ENCODE peak calls at places on chromosome 6, in ten cellular contexts. One of them, this sample, is unnamed.

GRCh38 chr6:99810942-99811633 is 182.9 kb downstream of the MCHR2 start:
- DNase-seq in psoas muscle: no peak
- DNase-seq in coronary artery: no peak
- DNase-seq in ovary: no peak
- DNase-seq in IMR-90: no peak
- DNase-seq in CD8-positive, alpha-beta T cell: no peak
- DNase-seq in HCT116: no peak
- DNase-seq in heart right ventricle: no peak
- DNase-seq in breast epithelium: no peak
- DNase-seq in H9: peak
- DNase-seq in this sample: no peak

GRCh38 chr6:140264451-140264850 is 890.0 kb upstream of the CITED2 start:
- DNase-seq in CD8-positive, alpha-beta T cell: no peak
- DNase-seq in coronary artery: no peak
- DNase-seq in ovary: no peak
- DNase-seq in H9: no peak
- DNase-seq in psoas muscle: no peak
- DNase-seq in heart right ventricle: no peak
- DNase-seq in breast epithelium: no peak
- DNase-seq in IMR-90: peak
- DNase-seq in HCT116: no peak
- DNase-seq in this sample: no peak

GRCh38 chr6:169316651-169317050 is 63.0 kb upstream of the THBS2 start:
- DNase-seq in CD8-positive, alpha-beta T cell: no peak
- DNase-seq in H9: no peak
- DNase-seq in IMR-90: no peak
- DNase-seq in breast epithelium: no peak
- DNase-seq in ovary: no peak
- DNase-seq in psoas muscle: no peak
- DNase-seq in coronary artery: no peak
- DNase-seq in heart right ventricle: no peak
- DNase-seq in HCT116: no peak
- DNase-seq in this sample: no peak

GRCh38 chr6:13836170-13836569 is 21.8 kb upstream of the MCUR1 start:
- DNase-seq in H9: no peak
- DNase-seq in IMR-90: no peak
- DNase-seq in CD8-positive, alpha-beta T cell: no peak
- DNase-seq in heart right ventricle: no peak
- DNase-seq in breast epithelium: no peak
- DNase-seq in psoas muscle: no peak
- DNase-seq in HCT116: no peak
- DNase-seq in ovary: no peak
- DNase-seq in coronary artery: no peak
- DNase-seq in this sample: no peak

GRCh38 chr6:33469661-33470060 is 15.3 kb downstream of the ZBTB9 start:
- DNase-seq in H9: no peak
- DNase-seq in HCT116: no peak
- DNase-seq in ovary: no peak
- DNase-seq in heart right ventricle: no peak
- DNase-seq in CD8-positive, alpha-beta T cell: no peak
- DNase-seq in breast epithelium: no peak
- DNase-seq in psoas muscle: no peak
- DNase-seq in IMR-90: no peak
- DNase-seq in coronary artery: no peak
- DNase-seq in this sample: no peak

GRCh38 chr6:19297880-19298279 is 539.3 kb upstream of the ID4 start:
- DNase-seq in psoas muscle: no peak
- DNase-seq in H9: peak
- DNase-seq in breast epithelium: no peak
- DNase-seq in heart right ventricle: no peak
- DNase-seq in ovary: no peak
- DNase-seq in HCT116: no peak
- DNase-seq in coronary artery: no peak
- DNase-seq in CD8-positive, alpha-beta T cell: no peak
- DNase-seq in IMR-90: no peak
- DNase-seq in this sample: peak

GRCh38 chr6:138601128-138601527 is 101.8 kb upstream of the NHSL1 start:
- DNase-seq in CD8-positive, alpha-beta T cell: no peak
- DNase-seq in H9: no peak
- DNase-seq in ovary: no peak
- DNase-seq in heart right ventricle: no peak
- DNase-seq in psoas muscle: no peak
- DNase-seq in IMR-90: peak
- DNase-seq in breast epithelium: no peak
- DNase-seq in coronary artery: no peak
- DNase-seq in HCT116: no peak
- DNase-seq in this sample: no peak

GRCh38 chr6:170136541-170137175 is 154.2 kb downstream of the DLL1 start:
- DNase-seq in heart right ventricle: no peak
- DNase-seq in psoas muscle: no peak
- DNase-seq in CD8-positive, alpha-beta T cell: no peak
- DNase-seq in ovary: peak
- DNase-seq in H9: peak
- DNase-seq in HCT116: no peak
- DNase-seq in coronary artery: peak
- DNase-seq in IMR-90: no peak
- DNase-seq in breast epithelium: peak
- DNase-seq in this sample: no peak

GRCh38 chr6:46234156-46234556 is 63.4 kb upstream of the ENPP5 start:
- DNase-seq in IMR-90: no peak
- DNase-seq in heart right ventricle: peak
- DNase-seq in H9: no peak
- DNase-seq in breast epithelium: no peak
- DNase-seq in ovary: no peak
- DNase-seq in CD8-positive, alpha-beta T cell: no peak
- DNase-seq in HCT116: no peak
- DNase-seq in coronary artery: peak
- DNase-seq in psoas muscle: no peak
- DNase-seq in this sample: no peak

GRCh38 chr6:46236752-46237151 is 66.0 kb upstream of the ENPP5 start:
- DNase-seq in coronary artery: no peak
- DNase-seq in IMR-90: no peak
- DNase-seq in breast epithelium: no peak
- DNase-seq in H9: no peak
- DNase-seq in heart right ventricle: no peak
- DNase-seq in HCT116: no peak
- DNase-seq in ovary: no peak
- DNase-seq in psoas muscle: no peak
- DNase-seq in CD8-positive, alpha-beta T cell: no peak
- DNase-seq in this sample: no peak

GRCh38 chr6:46233131-46233530 is 62.4 kb upstream of the ENPP5 start:
- DNase-seq in CD8-positive, alpha-beta T cell: no peak
- DNase-seq in breast epithelium: no peak
- DNase-seq in HCT116: no peak
- DNase-seq in psoas muscle: no peak
- DNase-seq in coronary artery: no peak
- DNase-seq in ovary: no peak
- DNase-seq in IMR-90: no peak
- DNase-seq in heart right ventricle: no peak
- DNase-seq in H9: no peak
- DNase-seq in this sample: no peak

GRCh38 chr6:46234700-46235099 is 63.9 kb upstream of the ENPP5 start:
- DNase-seq in IMR-90: no peak
- DNase-seq in psoas muscle: no peak
- DNase-seq in ovary: no peak
- DNase-seq in HCT116: no peak
- DNase-seq in heart right ventricle: no peak
- DNase-seq in H9: no peak
- DNase-seq in breast epithelium: no peak
- DNase-seq in CD8-positive, alpha-beta T cell: no peak
- DNase-seq in coronary artery: no peak
- DNase-seq in this sample: no peak

DNA sequence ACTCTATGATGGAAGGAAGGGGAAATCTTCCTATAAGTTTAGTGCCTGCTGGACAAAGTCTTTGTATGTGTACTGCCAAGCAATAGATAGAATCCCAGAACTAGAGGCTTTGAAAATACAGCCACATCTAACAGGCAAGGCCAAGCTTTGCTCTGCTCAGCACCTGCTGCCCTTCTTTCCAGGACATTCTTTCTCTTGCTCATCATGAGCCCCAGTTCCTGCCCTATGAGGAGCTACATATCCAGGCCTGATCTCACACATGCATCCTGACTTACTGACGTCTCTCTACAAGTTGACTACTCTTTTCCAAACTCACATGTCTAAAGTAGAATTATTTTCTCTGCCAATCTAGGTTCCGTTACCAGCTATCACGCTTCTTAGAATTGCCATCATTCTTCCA is 64.5 kb upstream of the ENPP5 start:
- DNase-seq in heart right ventricle: no peak
- DNase-seq in HCT116: no peak
- DNase-seq in IMR-90: no peak
- DNase-seq in CD8-positive, alpha-beta T cell: no peak
- DNase-seq in breast epithelium: no peak
- DNase-seq in psoas muscle: no peak
- DNase-seq in H9: no peak
- DNase-seq in ovary: no peak
- DNase-seq in coronary artery: no peak
- DNase-seq in this sample: no peak
- H3K27ac ChIP-seq in heart right ventricle: peak
- H3K27ac ChIP-seq in HCT116: no peak
- H3K27ac ChIP-seq in IMR-90: no peak
- H3K27ac ChIP-seq in CD8-positive, alpha-beta T cell: no peak
- H3K27ac ChIP-seq in breast epithelium: no peak
- H3K27ac ChIP-seq in psoas muscle: no peak
- H3K27ac ChIP-seq in H9: no peak
- H3K27ac ChIP-seq in ovary: no peak
- H3K27ac ChIP-seq in coronary artery: peak
- H3K27ac ChIP-seq in this sample: no peak

DNA sequence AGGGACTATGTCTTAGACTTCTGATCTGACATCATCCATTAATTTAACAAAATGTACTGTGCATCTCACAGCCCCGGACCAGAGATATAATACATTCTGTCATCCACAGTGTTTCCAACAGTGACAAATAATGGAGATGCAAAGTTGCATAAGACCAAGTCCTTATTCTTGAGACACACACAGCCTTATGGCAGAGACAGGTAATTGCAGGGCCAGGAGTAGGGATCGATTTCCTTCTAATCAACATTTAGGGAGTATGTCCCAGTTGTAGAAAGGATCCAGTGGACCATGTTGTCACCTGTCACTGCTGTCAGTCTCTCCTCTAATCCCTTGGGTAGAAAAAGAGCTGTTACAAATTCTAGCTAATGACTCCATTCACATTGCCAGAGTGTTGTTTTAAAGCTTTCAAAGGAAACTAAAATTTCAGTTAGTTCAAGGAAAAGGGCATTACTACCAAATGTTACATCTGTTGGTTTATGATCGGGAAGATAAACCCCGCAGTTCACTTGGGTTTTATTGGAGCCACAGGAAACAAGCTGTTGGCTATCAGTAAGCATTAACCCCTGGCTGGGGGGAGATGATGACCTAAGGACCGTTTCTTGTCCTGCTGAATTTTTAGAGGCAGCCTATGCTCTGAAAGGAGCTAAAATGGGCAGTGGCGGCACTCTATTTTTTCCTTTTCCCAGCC is 111.4 kb upstream of the ATXN1 start:
- DNase-seq in HCT116: no peak
- DNase-seq in CD8-positive, alpha-beta T cell: no peak
- DNase-seq in psoas muscle: no peak
- DNase-seq in coronary artery: no peak
- DNase-seq in breast epithelium: no peak
- DNase-seq in IMR-90: no peak
- DNase-seq in heart right ventricle: no peak
- DNase-seq in H9: no peak
- DNase-seq in ovary: no peak
- DNase-seq in this sample: no peak
- TF ChIP-seq CTCF in HCT116: no peak
- TF ChIP-seq CTCF in CD8-positive, alpha-beta T cell: no peak
- TF ChIP-seq CTCF in psoas muscle: no peak
- TF ChIP-seq CTCF in coronary artery: no peak
- TF ChIP-seq CTCF in breast epithelium: no peak
- TF ChIP-seq CTCF in IMR-90: no peak
- TF ChIP-seq CTCF in heart right ventricle: no peak
- TF ChIP-seq CTCF in H9: peak
- TF ChIP-seq CTCF in ovary: no peak
- TF ChIP-seq CTCF in this sample: no peak

GRCh38 chr6:39847216-39847615 is 55.0 kb downstream of the DAAM2 start:
- DNase-seq in IMR-90: no peak
- DNase-seq in CD8-positive, alpha-beta T cell: no peak
- DNase-seq in coronary artery: peak
- DNase-seq in HCT116: no peak
- DNase-seq in breast epithelium: no peak
- DNase-seq in psoas muscle: no peak
- DNase-seq in ovary: peak
- DNase-seq in H9: peak
- DNase-seq in heart right ventricle: peak
- DNase-seq in this sample: no peak

GRCh38 chr6:39848171-39848570 is 56.0 kb downstream of the DAAM2 start:
- DNase-seq in CD8-positive, alpha-beta T cell: no peak
- DNase-seq in IMR-90: no peak
- DNase-seq in HCT116: no peak
- DNase-seq in psoas muscle: no peak
- DNase-seq in ovary: no peak
- DNase-seq in heart right ventricle: no peak
- DNase-seq in breast epithelium: no peak
- DNase-seq in H9: no peak
- DNase-seq in coronary artery: no peak
- DNase-seq in this sample: no peak

GRCh38 chr6:39849228-39849627 is 57.1 kb downstream of the DAAM2 start:
- DNase-seq in psoas muscle: no peak
- DNase-seq in H9: no peak
- DNase-seq in heart right ventricle: no peak
- DNase-seq in breast epithelium: no peak
- DNase-seq in coronary artery: no peak
- DNase-seq in CD8-positive, alpha-beta T cell: no peak
- DNase-seq in HCT116: no peak
- DNase-seq in IMR-90: no peak
- DNase-seq in ovary: no peak
- DNase-seq in this sample: no peak

GRCh38 chr6:39850897-39851296 is 58.7 kb downstream of the DAAM2 start:
- DNase-seq in ovary: no peak
- DNase-seq in IMR-90: peak
- DNase-seq in H9: no peak
- DNase-seq in CD8-positive, alpha-beta T cell: no peak
- DNase-seq in heart right ventricle: no peak
- DNase-seq in breast epithelium: no peak
- DNase-seq in coronary artery: no peak
- DNase-seq in HCT116: no peak
- DNase-seq in psoas muscle: no peak
- DNase-seq in this sample: no peak

GRCh38 chr6:39849764-39850163 is 57.6 kb downstream of the DAAM2 start:
- DNase-seq in ovary: no peak
- DNase-seq in coronary artery: peak
- DNase-seq in breast epithelium: no peak
- DNase-seq in IMR-90: peak
- DNase-seq in CD8-positive, alpha-beta T cell: no peak
- DNase-seq in heart right ventricle: no peak
- DNase-seq in HCT116: no peak
- DNase-seq in psoas muscle: no peak
- DNase-seq in H9: no peak
- DNase-seq in this sample: no peak
- H3K27ac ChIP-seq in ovary: no peak
- H3K27ac ChIP-seq in coronary artery: peak
- H3K27ac ChIP-seq in breast epithelium: no peak
- H3K27ac ChIP-seq in IMR-90: no peak
- H3K27ac ChIP-seq in CD8-positive, alpha-beta T cell: no peak
- H3K27ac ChIP-seq in heart right ventricle: peak
- H3K27ac ChIP-seq in HCT116: no peak
- H3K27ac ChIP-seq in psoas muscle: no peak
- H3K27ac ChIP-seq in H9: no peak
- H3K27ac ChIP-seq in this sample: no peak

DNA sequence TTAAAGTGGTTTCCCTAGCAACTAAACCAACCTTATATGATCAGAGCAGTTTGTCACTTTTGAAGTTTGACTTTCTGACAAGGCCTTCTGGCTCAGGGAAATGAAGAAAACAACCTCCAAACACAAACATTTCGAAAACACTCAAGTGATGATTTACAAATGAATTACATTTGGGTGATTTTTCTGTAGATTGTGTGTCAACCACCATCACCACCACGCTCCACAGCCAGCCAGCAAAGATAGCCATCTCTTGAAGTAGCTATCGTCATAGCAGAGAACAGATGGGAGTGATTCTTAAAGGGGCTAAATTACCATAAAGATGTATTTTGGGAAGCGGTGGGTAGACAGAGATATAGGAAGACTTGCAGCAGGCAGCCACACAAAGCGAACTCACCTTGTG is 16.4 kb upstream of the MLIP start:
- DNase-seq in breast epithelium: no peak
- DNase-seq in ovary: no peak
- DNase-seq in heart right ventricle: no peak
- DNase-seq in HCT116: no peak
- DNase-seq in coronary artery: no peak
- DNase-seq in psoas muscle: no peak
- DNase-seq in IMR-90: no peak
- DNase-seq in H9: no peak
- DNase-seq in CD8-positive, alpha-beta T cell: no peak
- DNase-seq in this sample: no peak
- TF ChIP-seq CTCF in breast epithelium: no peak
- TF ChIP-seq CTCF in ovary: no peak
- TF ChIP-seq CTCF in heart right ventricle: no peak
- TF ChIP-seq CTCF in HCT116: no peak
- TF ChIP-seq CTCF in coronary artery: no peak
- TF ChIP-seq CTCF in psoas muscle: no peak
- TF ChIP-seq CTCF in IMR-90: no peak
- TF ChIP-seq CTCF in H9: no peak
- TF ChIP-seq CTCF in CD8-positive, alpha-beta T cell: no peak
- TF ChIP-seq CTCF in this sample: no peak